ENCODE peak calls at places on chromosomes 7 and 10, in five cellular contexts. R is cardiac muscle cell; D is CD8-positive, alpha-beta T cell; W is heart right ventricle; M is sigmoid colon. G is an unnamed sample.

GRCh38 chr7:14606101-14606500 is 296.4 kb downstream of the DGKB start:
- DNase-seq in M (no peak), W (no peak), D (no peak), R (peak), G (no peak)

GRCh38 chr7:22853674-22854157 is 31.1 kb upstream of the TOMM7 start:
- DNase-seq in W (no peak), D (no peak), M (no peak), R (peak), G (no peak)

GRCh38 chr10:113007821-113008220 is 57.8 kb downstream of the TCF7L2 start:
- DNase-seq in R (no peak), D (no peak), W (no peak), M (no peak), G (no peak)

GRCh38 chr7:156139633-156140032 is 327.4 kb upstream of the SHH start:
- DNase-seq in M (no peak), W (no peak), D (no peak), R (no peak), G (no peak)

GRCh38 chr7:1232623-1233327 is at the start of gene UNCX:
- DNase-seq in D (no peak), M (no peak), W (no peak), R (no peak), G (no peak)

GRCh38 chr10:8113616-8114015 is 59.1 kb downstream of the GATA3 start:
- DNase-seq in D (no peak), R (no peak), M (no peak), W (no peak), G (no peak)

GRCh38 chr10:58241346-58241745 is 26.3 kb downstream of the IPMK start:
- DNase-seq in M (no peak), D (no peak), W (no peak), R (no peak), G (no peak)

GRCh38 chr10:122142652-122143237 is 128.4 kb upstream of the BTBD16 start:
- DNase-seq in M (no peak), D (peak), W (peak), R (peak), G (no peak)

GRCh38 chr10:30553625-30554442 is 75.7 kb downstream of the LYZL2 start:
- DNase-seq in M (peak), D (no peak), W (peak), R (peak), G (no peak)

GRCh38 chr7:85054306-85054705 is 132.6 kb downstream of the SEMA3D start:
- DNase-seq in D (no peak), M (no peak), W (no peak), R (no peak), G (no peak)

GRCh38 chr10:42888504-42889095 is 106.0 kb downstream of the BMS1 start:
- DNase-seq in D (no peak), R (peak), M (no peak), W (no peak), G (no peak)

GRCh38 chr10:102773986-102774385 is 30.2 kb downstream of the WBP1L start:
- DNase-seq in D (no peak), M (no peak), W (peak), R (no peak), G (no peak)

DNA sequence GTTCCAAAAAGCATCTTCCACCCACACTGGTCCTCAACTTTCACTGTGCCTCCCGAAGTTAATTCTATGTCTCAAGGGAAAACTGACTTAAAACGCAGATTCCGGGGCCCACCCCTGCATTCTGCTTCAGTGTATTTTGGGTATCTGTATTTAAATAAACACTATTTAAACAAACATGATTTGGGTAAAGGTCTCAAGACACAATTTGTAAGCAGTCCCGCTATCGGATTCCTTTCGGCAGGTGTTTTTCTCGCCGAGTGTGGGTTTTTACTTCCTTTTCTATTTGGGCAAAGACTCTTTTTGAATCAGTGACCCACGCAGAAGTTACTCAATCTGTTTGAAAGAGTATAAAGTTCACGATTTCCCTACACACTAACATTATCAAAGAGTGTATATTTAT is 1.2 kb downstream of the PDIA4 start:
- DNase-seq in R (no peak), M (no peak), W (no peak), D (no peak), G (no peak)
- H3K4me3 ChIP-seq in R (peak), M (no peak), W (no peak), D (peak), G (peak)

DNA sequence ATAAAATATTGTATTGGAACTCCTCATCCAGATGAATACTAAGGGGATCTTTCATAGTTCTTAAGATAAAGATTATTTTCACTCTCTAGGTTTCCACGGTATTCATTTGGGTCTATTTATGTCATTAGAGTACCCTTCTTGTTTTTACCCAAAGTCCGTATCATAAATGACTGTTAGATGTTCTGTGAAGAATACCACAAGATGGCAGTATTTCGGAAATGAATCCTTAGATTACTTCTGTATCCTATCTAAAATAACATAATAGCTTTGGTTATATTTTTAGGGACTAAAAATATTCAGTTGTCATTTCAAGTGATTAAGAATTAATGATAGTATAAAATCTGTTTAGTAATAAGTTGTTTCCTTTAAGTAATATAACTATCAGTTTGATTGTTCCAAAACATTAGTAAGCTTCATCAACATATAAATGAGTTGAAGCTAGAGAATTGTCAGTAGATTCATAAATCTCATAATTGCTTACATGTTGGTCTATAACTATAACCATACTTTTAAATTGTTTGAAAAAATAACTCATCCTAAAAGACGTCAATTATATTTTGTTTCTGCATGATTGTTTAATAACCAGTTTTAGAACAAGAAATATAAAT is 337.5 kb upstream of the KCND2 start:
- DNase-seq in D (no peak), R (peak), M (no peak), W (no peak), G (peak)
- TF ChIP-seq CTCF in D (no peak), R (peak), M (peak), W (peak), G (peak)

GRCh38 chr7:44107961-44108767 is 4.0 kb downstream of the AEBP1 start:
- DNase-seq in R (no peak), D (no peak), W (no peak), M (no peak), G (no peak)
- H3K4me3 ChIP-seq in R (no peak), D (no peak), W (no peak), M (no peak), G (no peak)

GRCh38 chr7:40527723-40528122 is 392.9 kb downstream of the SUGCT start:
- DNase-seq in D (no peak), W (no peak), R (no peak), M (no peak), G (no peak)
- TF ChIP-seq CTCF in D (no peak), W (no peak), R (no peak), M (no peak), G (no peak)

DNA sequence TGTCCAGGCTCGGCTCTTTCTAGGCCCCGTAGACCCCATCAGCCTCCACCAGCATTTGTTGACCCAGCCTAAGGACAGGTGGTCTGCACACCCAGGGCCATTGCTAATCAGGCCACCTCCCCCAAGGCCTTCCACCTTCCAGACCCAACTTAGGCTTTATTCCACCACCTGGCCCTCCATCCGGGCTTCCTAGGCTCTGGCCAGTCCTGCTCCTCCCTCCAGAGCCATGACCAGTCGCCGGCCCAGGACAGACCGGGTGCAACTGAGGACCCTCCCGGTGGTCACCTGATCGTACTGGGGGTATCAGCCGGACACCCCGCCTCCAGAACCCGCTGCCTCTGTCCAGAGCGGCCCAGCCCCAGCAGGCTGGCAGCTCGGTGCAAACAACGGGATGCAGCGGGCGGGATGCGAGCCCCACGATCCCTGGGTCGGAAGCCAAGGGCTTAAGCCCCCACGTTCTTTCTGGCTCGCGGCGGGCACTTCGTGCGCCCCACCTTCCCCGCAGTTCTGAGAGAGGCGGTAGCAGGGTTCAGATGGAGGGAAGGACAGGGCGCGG is 545 bp downstream of the NACAD start:
- DNase-seq in M (peak), R (no peak), W (no peak), D (no peak), G (no peak)
- H3K4me3 ChIP-seq in M (peak), R (peak), W (peak), D (no peak), G (no peak)

GRCh38 chr10:6701289-6701688 is 121.2 kb upstream of the PRKCQ start:
- DNase-seq in D (no peak), M (no peak), W (no peak), R (no peak), G (no peak)
- TF ChIP-seq CTCF in D (no peak), M (no peak), W (no peak), R (no peak), G (peak)

DNA sequence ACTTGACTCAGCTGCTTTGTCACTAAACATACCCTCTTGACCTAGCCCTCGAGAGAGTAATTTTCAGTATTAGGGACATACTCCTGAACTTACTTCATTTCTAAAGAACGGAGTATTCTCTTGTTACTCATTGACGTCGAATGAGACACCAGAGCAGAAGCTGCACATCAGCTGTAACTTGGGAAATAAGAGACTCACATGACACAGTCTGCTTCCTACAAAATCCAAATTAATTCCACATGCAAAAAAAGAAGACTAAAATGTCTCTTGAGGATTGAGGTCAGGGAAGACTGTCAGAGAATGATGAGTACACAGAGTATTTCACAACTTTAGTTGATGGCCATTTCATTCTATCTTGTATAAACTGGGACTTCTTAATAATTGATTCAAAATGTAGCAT is 114.7 kb upstream of the EGFR start:
- DNase-seq in W (no peak), R (no peak), D (no peak), M (no peak), G (no peak)
- H3K4me3 ChIP-seq in W (no peak), R (no peak), D (no peak), M (no peak), G (no peak)